ENCODE peak calls at places on chromosomes 4 and X, in five cellular contexts. I is adrenal gland, T is prostate gland, D is upper lobe of left lung, L is right lobe of liver. W is an unnamed sample.

GRCh38 chr4:11480683-11481082 is 52.0 kb upstream of the HS3ST1 start:
- DNase-seq in I (peak), T (no peak), D (peak), L (no peak), W (no peak)

GRCh38 chr4:71769434-71769833 is 14.4 kb downstream of the GC start:
- DNase-seq in I (no peak), T (no peak), D (no peak), L (no peak), W (no peak)

GRCh38 chrX:56733459-56734046 is 4.5 kb downstream of the NBDY start:
- DNase-seq in I (peak), T (peak), D (peak), L (no peak), W (no peak)

GRCh38 chr4:77306496-77306895 is 149.5 kb downstream of the CCNG2 start:
- DNase-seq in I (no peak), T (no peak), D (no peak), L (no peak), W (no peak)

GRCh38 chr4:56469489-56470210 is 2.2 kb downstream of the SRP72 start:
- DNase-seq in I (no peak), T (no peak), D (no peak), L (no peak), W (no peak)

GRCh38 chr4:54077812-54078211 is 13.4 kb upstream of the CHIC2 start:
- DNase-seq in I (no peak), T (no peak), D (no peak), L (no peak), W (no peak)

GRCh38 chrX:9122504-9123245 is 88.7 kb upstream of the FAM9B start:
- DNase-seq in I (no peak), T (no peak), D (no peak), L (no peak), W (no peak)

GRCh38 chr4:79141530-79141929 is 184.3 kb downstream of the NAA11 start:
- DNase-seq in I (no peak), T (no peak), D (no peak), L (no peak), W (no peak)

GRCh38 chr4:149887091-149887490 is 71.4 kb upstream of the IQCM start:
- DNase-seq in I (no peak), T (no peak), D (no peak), L (no peak), W (no peak)

GRCh38 chr4:179225594-179225993 is 1783.4 kb upstream of the AGA start:
- DNase-seq in I (no peak), T (no peak), D (no peak), L (no peak), W (no peak)

GRCh38 chr4:98148856-98149255 is 5.6 kb upstream of the STPG2 start:
- DNase-seq in I (no peak), T (no peak), D (peak), L (no peak), W (no peak)

GRCh38 chr4:95546866-95547707 is 1.7 kb downstream of the UNC5C start:
- DNase-seq in I (no peak), T (no peak), D (no peak), L (no peak), W (no peak)

GRCh38 chr4:101155368-101155767 is 192.0 kb downstream of the PPP3CA start:
- DNase-seq in I (no peak), T (no peak), D (no peak), L (no peak), W (no peak)

GRCh38 chrX:82218361-82218760 is 1016.5 kb downstream of the SH3BGRL start:
- DNase-seq in I (no peak), T (peak), D (no peak), L (no peak), W (no peak)

GRCh38 chr4:113901994-113902787 is 77.3 kb downstream of the ARSJ start:
- DNase-seq in I (no peak), T (peak), D (peak), L (peak), W (no peak)

GRCh38 chrX:21490341-21490740 is 116.1 kb downstream of the CNKSR2 start:
- DNase-seq in I (no peak), T (no peak), D (no peak), L (no peak), W (no peak)

GRCh38 chrX:129781134-129782014 is 1.6 kb downstream of the SASH3 start:
- DNase-seq in I (peak), T (no peak), D (peak), L (no peak), W (no peak)

GRCh38 chr4:25172964-25173917 is 13.0 kb upstream of the SEPSECS start:
- DNase-seq in I (peak), T (no peak), D (peak), L (no peak), W (peak)

GRCh38 chr4:70133473-70133872 is 20.6 kb upstream of the PRR27 start:
- DNase-seq in I (no peak), T (no peak), D (no peak), L (no peak), W (no peak)

GRCh38 chr4:137370699-137371098 is 161.6 kb downstream of the PCDH18 start:
- DNase-seq in I (no peak), T (no peak), D (no peak), L (no peak), W (no peak)

GRCh38 chr4:182530451-182530850 is 287.2 kb downstream of the TENM3 start:
- DNase-seq in I (no peak), T (no peak), D (no peak), L (no peak), W (no peak)

GRCh38 chr4:113069212-113069892 is 19.9 kb downstream of the ANK2 start:
- DNase-seq in I (no peak), T (no peak), D (no peak), L (peak), W (no peak)

GRCh38 chrX:10519278-10519677 is 101.1 kb downstream of the MID1 start:
- DNase-seq in I (no peak), T (no peak), D (no peak), L (no peak), W (no peak)

GRCh38 chrX:112779139-112779538 is 61.5 kb downstream of the AMOT start:
- DNase-seq in I (no peak), T (no peak), D (no peak), L (no peak), W (no peak)

GRCh38 chr4:168433576-168433975 is 46.7 kb downstream of the DDX60L start:
- DNase-seq in I (no peak), T (no peak), D (no peak), L (no peak), W (no peak)

GRCh38 chrX:66019974-66020373 is 19.9 kb downstream of the VSIG4 start:
- DNase-seq in I (no peak), T (no peak), D (no peak), L (no peak), W (no peak)

GRCh38 chrX:131923614-131924250 is 99.4 kb upstream of the STK26 start:
- DNase-seq in I (no peak), T (no peak), D (no peak), L (no peak), W (no peak)

GRCh38 chr4:7066493-7066892 is 1.4 kb downstream of the GRPEL1 start:
- DNase-seq in I (peak), T (no peak), D (no peak), L (no peak), W (no peak)

GRCh38 chr4:146124023-146124680 is 51.4 kb upstream of the LSM6 start:
- DNase-seq in I (no peak), T (no peak), D (no peak), L (no peak), W (no peak)

GRCh38 chr4:1871471-1872021 is 353 bp downstream of the NSD2 start:
- DNase-seq in I (no peak), T (no peak), D (no peak), L (no peak), W (no peak)

GRCh38 chr4:1870328-1870577 is 940 bp upstream of the NSD2 start:
- DNase-seq in I (peak), T (peak), D (peak), L (peak), W (peak)

GRCh38 chr4:1869530-1870327 is 1.5 kb upstream of the NSD2 start:
- DNase-seq in I (no peak), T (no peak), D (peak), L (no peak), W (no peak)

GRCh38 chr4:1868912-1869311 is 2.3 kb upstream of the NSD2 start:
- DNase-seq in I (no peak), T (no peak), D (no peak), L (no peak), W (no peak)

GRCh38 chr4:1870578-1871443 is at the start of gene NSD2:
- DNase-seq in I (peak), T (peak), D (peak), L (peak), W (peak)
- TF ChIP-seq POLR2A in I (peak), T (peak), D (peak), L (peak), W (peak)

GRCh38 chr4:38529189-38530115 is 134.5 kb upstream of the KLF3 start:
- DNase-seq in I (peak), T (no peak), D (peak), L (peak), W (no peak)
- TF ChIP-seq POLR2A in I (no peak), T (no peak), D (no peak), L (no peak), W (no peak)

GRCh38 chrX:48683411-48683982 is at the start of gene WAS:
- DNase-seq in I (no peak), T (no peak), D (peak), L (no peak), W (no peak)
- TF ChIP-seq POLR2A in I (no peak), T (no peak), D (peak), L (no peak), W (no peak)

GRCh38 chr4:40057540-40058091 is 966 bp downstream of the N4BP2 start:
- DNase-seq in I (peak), T (peak), D (peak), L (peak), W (peak)
- TF ChIP-seq POLR2A in I (peak), T (peak), D (peak), L (peak), W (peak)

W was measured in H54.